ENCODE peak calls at places on chromosomes 12 and 14, in six cellular contexts. One of them, this sample, is unnamed.

GRCh38 chr14:88974991-88975835 is 150.8 kb downstream of the TTC8 start:
- DNase-seq in A549: no peak
- DNase-seq in psoas muscle: no peak
- DNase-seq in prostate gland: no peak
- DNase-seq in PC-3: no peak
- DNase-seq in fibroblast of lung: no peak
- DNase-seq in this sample: no peak

GRCh38 chr12:25241171-25242020 is 9.3 kb downstream of the KRAS start:
- DNase-seq in prostate gland: no peak
- DNase-seq in A549: peak; percentile 64
- DNase-seq in fibroblast of lung: peak; percentile 76
- DNase-seq in PC-3: peak; percentile 39
- DNase-seq in psoas muscle: no peak
- DNase-seq in this sample: no peak

GRCh38 chr14:102545461-102546265 is 36.1 kb upstream of the ANKRD9 start:
- DNase-seq in psoas muscle: no peak
- DNase-seq in fibroblast of lung: peak; percentile 77
- DNase-seq in prostate gland: no peak
- DNase-seq in A549: no peak
- DNase-seq in PC-3: no peak
- DNase-seq in this sample: no peak

GRCh38 chr14:88270781-88271180 is 52.3 kb downstream of the KCNK10 start:
- DNase-seq in fibroblast of lung: no peak
- DNase-seq in prostate gland: no peak
- DNase-seq in PC-3: no peak
- DNase-seq in psoas muscle: no peak
- DNase-seq in A549: no peak
- DNase-seq in this sample: no peak

GRCh38 chr14:100201701-100202100 is 37.2 kb upstream of the YY1 start:
- DNase-seq in PC-3: peak; percentile 23
- DNase-seq in fibroblast of lung: no peak
- DNase-seq in A549: no peak
- DNase-seq in prostate gland: no peak
- DNase-seq in psoas muscle: no peak
- DNase-seq in this sample: no peak

GRCh38 chr12:32139064-32139421 is 32.4 kb downstream of the BICD1 start:
- DNase-seq in prostate gland: no peak
- DNase-seq in A549: no peak
- DNase-seq in psoas muscle: no peak
- DNase-seq in fibroblast of lung: peak; percentile 69
- DNase-seq in PC-3: no peak
- DNase-seq in this sample: no peak

GRCh38 chr12:87801860-87802720 is 227.1 kb downstream of the C12orf50 start:
- DNase-seq in PC-3: peak; percentile 49
- DNase-seq in A549: peak; percentile 57
- DNase-seq in fibroblast of lung: peak; percentile 51
- DNase-seq in prostate gland: no peak
- DNase-seq in psoas muscle: no peak
- DNase-seq in this sample: no peak

GRCh38 chr12:38850463-38850862 is 54.9 kb downstream of the CPNE8 start:
- DNase-seq in psoas muscle: no peak
- DNase-seq in fibroblast of lung: no peak
- DNase-seq in A549: no peak
- DNase-seq in PC-3: no peak
- DNase-seq in prostate gland: no peak
- DNase-seq in this sample: no peak

GRCh38 chr12:12790956-12791355 is 5.5 kb downstream of the APOLD1 start:
- DNase-seq in prostate gland: no peak
- DNase-seq in A549: no peak
- DNase-seq in psoas muscle: no peak
- DNase-seq in PC-3: no peak
- DNase-seq in fibroblast of lung: no peak
- DNase-seq in this sample: no peak

GRCh38 chr14:91138511-91139359 is 24.9 kb downstream of the DGLUCY start:
- DNase-seq in prostate gland: no peak
- DNase-seq in psoas muscle: no peak
- DNase-seq in PC-3: peak; percentile 75
- DNase-seq in fibroblast of lung: peak; percentile 38
- DNase-seq in A549: peak; percentile 62
- DNase-seq in this sample: no peak

GRCh38 chr12:79019672-79020071 is 155.1 kb downstream of the SYT1 start:
- DNase-seq in prostate gland: no peak
- DNase-seq in A549: no peak
- DNase-seq in PC-3: no peak
- DNase-seq in psoas muscle: no peak
- DNase-seq in fibroblast of lung: no peak
- DNase-seq in this sample: no peak

GRCh38 chr14:104284107-104284592 is 145.8 kb downstream of the KIF26A start:
- DNase-seq in PC-3: no peak
- DNase-seq in prostate gland: no peak
- DNase-seq in psoas muscle: peak; percentile 40
- DNase-seq in fibroblast of lung: no peak
- DNase-seq in A549: no peak
- DNase-seq in this sample: peak; percentile 29

GRCh38 chr14:33686218-33686617 is 264.7 kb downstream of the EGLN3 start:
- DNase-seq in psoas muscle: no peak
- DNase-seq in fibroblast of lung: peak; percentile 64
- DNase-seq in A549: no peak
- DNase-seq in prostate gland: no peak
- DNase-seq in PC-3: peak; percentile 96
- DNase-seq in this sample: no peak

GRCh38 chr14:75301666-75302325 is 23.2 kb downstream of the FOS start:
- DNase-seq in PC-3: no peak
- DNase-seq in prostate gland: no peak
- DNase-seq in psoas muscle: peak; percentile 61
- DNase-seq in fibroblast of lung: peak; percentile 47
- DNase-seq in A549: peak; percentile 84
- DNase-seq in this sample: peak; percentile 82

GRCh38 chr14:102830474-102831045 is 53.3 kb downstream of the TRAF3 start:
- DNase-seq in psoas muscle: no peak
- DNase-seq in PC-3: no peak
- DNase-seq in prostate gland: no peak
- DNase-seq in fibroblast of lung: no peak
- DNase-seq in A549: no peak
- DNase-seq in this sample: no peak

GRCh38 chr12:65712264-65713004 is 111.8 kb upstream of the HMGA2 start:
- DNase-seq in fibroblast of lung: no peak
- DNase-seq in prostate gland: no peak
- DNase-seq in A549: no peak
- DNase-seq in PC-3: no peak
- DNase-seq in psoas muscle: no peak
- DNase-seq in this sample: no peak

GRCh38 chr12:57839996-57840395 is 6.5 kb downstream of the CTDSP2 start:
- DNase-seq in psoas muscle: peak; percentile 88
- DNase-seq in fibroblast of lung: no peak
- DNase-seq in prostate gland: no peak
- DNase-seq in PC-3: no peak
- DNase-seq in A549: no peak
- DNase-seq in this sample: no peak

GRCh38 chr12:52186135-52186840 is 5.5 kb downstream of the KRT80 start:
- DNase-seq in fibroblast of lung: peak; percentile 73
- DNase-seq in prostate gland: no peak
- DNase-seq in PC-3: peak; percentile 92
- DNase-seq in psoas muscle: no peak
- DNase-seq in A549: no peak
- DNase-seq in this sample: no peak

GRCh38 chr14:33834101-33834955 is 116.5 kb downstream of the EGLN3 start:
- DNase-seq in PC-3: no peak
- DNase-seq in psoas muscle: no peak
- DNase-seq in prostate gland: no peak
- DNase-seq in fibroblast of lung: no peak
- DNase-seq in A549: no peak
- DNase-seq in this sample: no peak

GRCh38 chr14:99537399-99537798 is 56.2 kb downstream of the CCNK start:
- DNase-seq in prostate gland: no peak
- DNase-seq in A549: peak; percentile 48
- DNase-seq in fibroblast of lung: peak; percentile 78
- DNase-seq in PC-3: peak; percentile 74
- DNase-seq in psoas muscle: no peak
- DNase-seq in this sample: no peak

GRCh38 chr12:131827961-131828534 is at the start of gene MMP17:
- DNase-seq in psoas muscle: peak; percentile 79
- DNase-seq in fibroblast of lung: peak; percentile 62
- DNase-seq in A549: peak; percentile 75
- DNase-seq in PC-3: peak; percentile 79
- DNase-seq in prostate gland: no peak
- DNase-seq in this sample: no peak

GRCh38 chr12:56358836-56359532 is 923 bp downstream of the STAT2 start:
- DNase-seq in prostate gland: no peak
- DNase-seq in psoas muscle: no peak
- DNase-seq in PC-3: peak; percentile 46
- DNase-seq in fibroblast of lung: peak; percentile 89
- DNase-seq in A549: no peak
- DNase-seq in this sample: no peak
- H3K27ac ChIP-seq in prostate gland: peak overlapping the region; percentile 96
- H3K27ac ChIP-seq in psoas muscle: peak overlapping the region; percentile 87
- H3K27ac ChIP-seq in PC-3: no peak overlapping the region
- H3K27ac ChIP-seq in fibroblast of lung: peak overlapping the region; percentile 96
- H3K27ac ChIP-seq in A549: peak overlapping the region; percentile 75
- H3K27ac ChIP-seq in this sample: peak overlapping the region; percentile 95

GRCh38 chr12:41557081-41557480 is 369.0 kb downstream of the PDZRN4 start:
- DNase-seq in prostate gland: no peak
- DNase-seq in psoas muscle: no peak
- DNase-seq in fibroblast of lung: no peak
- DNase-seq in A549: no peak
- DNase-seq in PC-3: no peak
- DNase-seq in this sample: no peak

GRCh38 chr12:41564816-41565215 is 376.7 kb downstream of the PDZRN4 start:
- DNase-seq in A549: no peak
- DNase-seq in psoas muscle: no peak
- DNase-seq in fibroblast of lung: no peak
- DNase-seq in PC-3: peak; percentile 26
- DNase-seq in prostate gland: no peak
- DNase-seq in this sample: no peak

GRCh38 chr12:41566703-41567102 is 378.6 kb downstream of the PDZRN4 start:
- DNase-seq in PC-3: no peak
- DNase-seq in prostate gland: no peak
- DNase-seq in psoas muscle: no peak
- DNase-seq in fibroblast of lung: no peak
- DNase-seq in A549: no peak
- DNase-seq in this sample: no peak

DNA sequence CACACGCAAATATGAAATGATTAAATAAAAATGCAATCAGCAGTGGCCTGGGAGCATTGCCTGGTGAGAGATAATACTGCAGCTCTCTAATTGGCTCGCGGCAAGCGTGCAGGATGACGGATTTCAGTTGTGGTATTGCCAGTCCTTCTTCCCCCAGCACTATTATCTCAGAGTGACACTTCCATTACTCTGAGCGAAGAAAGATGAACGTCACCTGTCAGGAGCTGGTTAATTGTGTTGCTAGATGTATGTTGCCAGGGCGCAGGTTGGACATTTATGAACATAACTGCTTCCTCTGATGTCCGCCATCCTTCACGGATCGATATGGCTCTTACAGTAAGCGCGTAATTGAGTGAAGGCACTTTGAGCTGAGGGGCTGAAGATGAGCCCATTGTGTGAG is 374.9 kb downstream of the PDZRN4 start:
- DNase-seq in psoas muscle: no peak
- DNase-seq in A549: no peak
- DNase-seq in PC-3: no peak
- DNase-seq in fibroblast of lung: no peak
- DNase-seq in prostate gland: no peak
- DNase-seq in this sample: no peak
- H3K4me3 ChIP-seq in psoas muscle: no peak overlapping the region
- H3K4me3 ChIP-seq in A549: no peak overlapping the region
- H3K4me3 ChIP-seq in PC-3: no peak overlapping the region
- H3K4me3 ChIP-seq in fibroblast of lung: no peak overlapping the region
- H3K4me3 ChIP-seq in prostate gland: no peak overlapping the region
- H3K4me3 ChIP-seq in this sample: no peak overlapping the region

DNA sequence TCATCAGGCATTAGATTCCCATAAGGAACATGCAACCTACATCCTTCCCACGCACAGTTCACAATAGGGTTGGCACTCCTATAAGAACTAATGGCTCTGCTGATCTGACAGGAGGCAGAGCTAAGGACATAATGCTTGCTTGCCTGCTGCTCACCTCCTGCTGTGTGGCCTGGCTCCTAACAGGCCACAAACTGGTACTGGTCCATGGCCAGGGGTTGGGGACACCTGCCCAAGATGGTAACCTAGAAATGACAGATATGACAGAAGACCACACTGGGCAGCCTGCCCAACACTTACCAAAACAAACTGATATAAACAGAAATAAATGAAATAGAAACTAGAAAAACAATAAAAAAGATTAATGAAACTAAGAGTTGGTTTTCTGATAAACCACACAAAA is 325.6 kb downstream of the SEC23A start:
- DNase-seq in fibroblast of lung: no peak
- DNase-seq in A549: no peak
- DNase-seq in prostate gland: no peak
- DNase-seq in PC-3: no peak
- DNase-seq in psoas muscle: no peak
- DNase-seq in this sample: no peak
- H3K4me1 ChIP-seq in fibroblast of lung: no peaks in the 10 kb centered on the region
- H3K4me1 ChIP-seq in A549: no peaks in the 10 kb centered on the region
- H3K4me1 ChIP-seq in prostate gland: no peaks in the 10 kb centered on the region
- H3K4me1 ChIP-seq in PC-3: no peaks in the 10 kb centered on the region
- H3K4me1 ChIP-seq in psoas muscle: no peaks in the 10 kb centered on the region
- H3K4me1 ChIP-seq in this sample: no peaks in the 10 kb centered on the region

DNA sequence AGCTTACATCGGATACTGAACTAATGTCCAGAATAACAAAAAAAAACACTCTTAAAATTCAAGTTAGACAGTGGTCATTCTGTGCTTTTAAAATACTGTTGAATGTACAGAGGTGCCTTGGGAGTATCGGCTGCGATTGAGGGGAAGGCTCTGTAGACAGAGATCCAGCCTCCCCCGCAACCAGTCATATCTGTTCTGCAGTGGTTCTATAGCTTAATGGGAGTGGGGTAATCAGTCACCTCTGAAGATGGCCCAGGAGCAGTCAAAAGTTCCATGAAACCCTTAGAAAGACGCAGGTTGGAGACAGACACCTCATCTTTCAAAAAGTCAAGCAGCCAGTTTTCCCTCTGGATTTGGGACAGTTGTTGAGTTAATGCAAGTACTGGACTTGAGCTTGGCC is 1486.6 kb upstream of the TMEM132C start:
- DNase-seq in fibroblast of lung: no peak
- DNase-seq in psoas muscle: no peak
- DNase-seq in A549: no peak
- DNase-seq in prostate gland: no peak
- DNase-seq in PC-3: no peak
- DNase-seq in this sample: no peak
- H3K27ac ChIP-seq in fibroblast of lung: no peak overlapping the region
- H3K27ac ChIP-seq in psoas muscle: no peak overlapping the region
- H3K27ac ChIP-seq in A549: no peak overlapping the region
- H3K27ac ChIP-seq in prostate gland: no peak overlapping the region
- H3K27ac ChIP-seq in PC-3: no peak overlapping the region
- H3K27ac ChIP-seq in this sample: no peak overlapping the region